ENCODE peak calls at places on chromosomes 3 and 15, in five cellular contexts. E is colonic mucosa; S is activated CD4-positive, alpha-beta T cell treated with anti-CD3 and anti-CD28 coated beads, Interleukin-2, amount 50 U/mL, for 24 hours; J is stimulated activated effector memory CD8-positive, alpha-beta T cell treated with anti-CD3 and anti-CD28 coated beads, Interleukin-12 subunit alpha, Interleukin-12 subunit beta, amount 100 ng/mL, for 72 hours; Q is hypothalamus. T is an unnamed sample.

GRCh38 chr3:9785602-9786001 is 6.7 kb downstream of the TADA3 start:
- DNase-seq in E (no peak), J (no peak), S (no peak), Q (no peak), T (no peak)

GRCh38 chr3:139317660-139318430 is 26.0 kb upstream of the MRPS22 start:
- DNase-seq in S (no peak), J (no peak), E (no peak), Q (no peak), T (no peak)

GRCh38 chr15:90388462-90389182 is 580 bp downstream of the IQGAP1 start:
- DNase-seq in J (peak; percentile 55), Q (peak; percentile 47), S (no peak), E (peak; percentile 75), T (peak; percentile 44)

GRCh38 chr3:58666683-58667082 is at the start of gene FAM3D:
- DNase-seq in J (no peak), E (peak; percentile 90), S (no peak), Q (no peak), T (peak; percentile 82)

GRCh38 chr3:38720465-38720864 is 71.0 kb upstream of the SCN5A start:
- DNase-seq in Q (no peak), S (no peak), J (no peak), E (no peak), T (no peak)

GRCh38 chr3:116966649-116967048 is 257.1 kb downstream of the TUSC7 start:
- DNase-seq in Q (no peak), E (no peak), S (no peak), J (no peak), T (no peak)

GRCh38 chr3:8554725-8555621 is 53.4 kb downstream of the LMCD1 start:
- DNase-seq in S (no peak), Q (no peak), E (no peak), J (no peak), T (peak; percentile 25)

GRCh38 chr3:151290673-151291072 is 12.3 kb upstream of the P2RY14 start:
- DNase-seq in E (no peak), S (no peak), J (no peak), Q (no peak), T (no peak)

GRCh38 chr3:107239703-107240102 is 137.5 kb upstream of the CCDC54 start:
- DNase-seq in S (no peak), Q (no peak), J (no peak), E (no peak), T (no peak)

GRCh38 chr3:98655666-98656065 is 62.3 kb upstream of the CPOX start:
- DNase-seq in S (no peak), E (no peak), Q (no peak), J (no peak), T (no peak)

GRCh38 chr15:24878153-24878552 is 76.6 kb upstream of the SNRPN start:
- DNase-seq in S (no peak), E (no peak), Q (peak; percentile 38), J (no peak), T (peak; percentile 60)

T was measured in mucosa of gallbladder.